ENCODE peak calls at places on chromosomes 6 and 20, in five cellular contexts. T is SK-N-SH, O is GM12891, R is H1, L is HepG2. Q is an unnamed sample.

GRCh38 chr6:36267731-36268477 is 2.0 kb upstream of the PNPLA1 start:
- DNase-seq in O (no peak), T (no peak), L (no peak), R (no peak), Q (no peak)

GRCh38 chr6:168165373-168165772 is 86.4 kb upstream of the FRMD1 start:
- DNase-seq in O (no peak), R (no peak), L (no peak), T (no peak), Q (no peak)

GRCh38 chr6:28542440-28543293 is 17.0 kb downstream of the GPX5 start:
- DNase-seq in O (peak; percentile 9), T (peak; percentile 72), L (peak; percentile 80), R (peak; percentile 88), Q (peak; percentile 19)

GRCh38 chr6:159467473-159468041 is 225.5 kb downstream of the SOD2 start:
- DNase-seq in R (no peak), T (no peak), O (peak; percentile 22), L (no peak), Q (peak; percentile 21)

GRCh38 chr6:2783188-2783957 is 18.2 kb downstream of the WRNIP1 start:
- DNase-seq in L (no peak), T (no peak), O (no peak), R (peak; percentile 69), Q (no peak)

GRCh38 chr6:43770417-43771209 is 602 bp downstream of the VEGFA start:
- DNase-seq in T (peak; percentile 81), O (peak; percentile 58), R (peak; percentile 84), L (peak; percentile 45), Q (no peak)

GRCh38 chr20:40843251-40843650 is 154.2 kb upstream of the MAFB start:
- DNase-seq in O (no peak), L (no peak), T (no peak), R (no peak), Q (no peak)

GRCh38 chr20:58293453-58293852 is 16.1 kb upstream of the RAB22A start:
- DNase-seq in L (peak; percentile 28), T (peak; percentile 61), O (no peak), R (no peak), Q (no peak)

GRCh38 chr6:11918021-11918738 is 93.9 kb upstream of the HIVEP1 start:
- DNase-seq in T (peak; percentile 32), R (no peak), L (no peak), O (no peak), Q (no peak)

GRCh38 chr6:152671146-152671545 is 26.6 kb upstream of the MYCT1 start:
- DNase-seq in R (no peak), O (no peak), L (no peak), T (no peak), Q (no peak)

GRCh38 chr20:44615169-44615791 is 32.9 kb downstream of the PKIG start:
- DNase-seq in R (no peak), T (no peak), L (no peak), O (no peak), Q (no peak)

GRCh38 chr6:16352821-16353438 is 114.5 kb downstream of the GMPR start:
- DNase-seq in L (no peak), T (no peak), R (no peak), O (no peak), Q (no peak)

GRCh38 chr6:169785566-169785965 is 34.1 kb downstream of the ERMARD start:
- DNase-seq in R (no peak), L (no peak), O (no peak), T (no peak), Q (no peak)

GRCh38 chr6:35706468-35706867 is 17.8 kb upstream of the FKBP5 start:
- DNase-seq in L (no peak), R (no peak), T (no peak), O (no peak), Q (no peak)

GRCh38 chr6:3506195-3506594 is 49.3 kb upstream of the SLC22A23 start:
- DNase-seq in L (peak; percentile 41), R (no peak), T (no peak), O (no peak), Q (no peak)

GRCh38 chr6:126824226-126824625 is 294.2 kb upstream of the RSPO3 start:
- DNase-seq in R (no peak), O (no peak), T (no peak), L (no peak), Q (no peak)

GRCh38 chr6:44217332-44218143 is 812 bp downstream of the MYMX start:
- DNase-seq in T (no peak), O (no peak), L (no peak), R (peak; percentile 71), Q (no peak)

GRCh38 chr6:6210994-6211393 is 109.5 kb downstream of the F13A1 start:
- DNase-seq in O (no peak), R (no peak), L (no peak), T (no peak), Q (no peak)

GRCh38 chr20:63223121-63223825 is 7.3 kb upstream of the YTHDF1 start:
- DNase-seq in T (peak; percentile 76), L (peak; percentile 73), O (peak; percentile 58), R (peak; percentile 86), Q (no peak)

GRCh38 chr20:17808357-17808756 is 108.6 kb downstream of the BANF2 start:
- DNase-seq in L (peak; percentile 42), T (peak; percentile 54), R (no peak), O (no peak), Q (no peak)

GRCh38 chr6:42165016-42165415 is 8.1 kb upstream of the GUCA1A start:
- DNase-seq in O (no peak), L (no peak), T (no peak), R (no peak), Q (no peak)

GRCh38 chr20:39897058-39897457 is 792.0 kb downstream of the MAFB start:
- DNase-seq in T (no peak), L (no peak), R (no peak), O (no peak), Q (no peak)

GRCh38 chr6:117483645-117484016 is 1.2 kb downstream of the DCBLD1 start:
- DNase-seq in L (peak; percentile 44), R (no peak), T (no peak), O (no peak), Q (no peak)

GRCh38 chr6:30682181-30683117 is 4.0 kb downstream of the PPP1R18 start:
- DNase-seq in T (peak; percentile 84), L (peak; percentile 50), O (peak; percentile 77), R (no peak), Q (peak; percentile 87)

GRCh38 chr6:44556046-44556445 is 168.5 kb downstream of the CDC5L start:
- DNase-seq in T (no peak), L (no peak), R (no peak), O (no peak), Q (no peak)

GRCh38 chr6:67935976-67936477 is 699.1 kb upstream of the ADGRB3 start:
- DNase-seq in L (no peak), T (no peak), O (no peak), R (no peak), Q (no peak)

DNA sequence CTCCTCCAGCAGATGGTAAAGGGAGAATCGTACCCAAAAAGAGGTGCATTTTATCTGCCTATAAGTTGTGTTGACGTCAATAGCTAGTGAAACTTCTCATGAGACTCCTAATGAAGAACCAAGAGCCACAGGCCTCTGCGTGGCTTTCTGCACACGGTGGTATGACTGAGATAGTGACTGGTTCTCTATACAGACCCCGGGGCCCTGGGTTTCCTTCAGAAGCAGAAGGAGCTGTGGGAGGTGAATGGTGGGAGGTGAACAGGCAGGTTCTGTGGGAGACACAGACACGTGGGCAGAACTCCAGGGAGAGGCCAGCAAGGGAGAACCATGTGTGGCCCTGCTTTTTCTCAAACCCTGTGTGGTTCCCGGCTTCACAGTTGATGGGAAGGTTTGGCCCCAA is 5.5 kb upstream of the FAM209A start:
- DNase-seq in R (no peak), O (no peak), L (no peak), T (no peak), Q (no peak)
- TF ChIP-seq TAF1 in R (no peak), O (no peak), L (no peak), T (no peak), Q (no peak)

GRCh38 chr6:163346529-163346961 is 68.0 kb upstream of the QKI start:
- DNase-seq in R (no peak), L (no peak), T (peak; percentile 52), O (no peak), Q (no peak)

GRCh38 chr6:163342571-163343539 is 71.7 kb upstream of the QKI start:
- DNase-seq in O (no peak), T (no peak), L (no peak), R (no peak), Q (no peak)

GRCh38 chr6:163347021-163347446 is 67.5 kb upstream of the QKI start:
- DNase-seq in O (no peak), T (no peak), L (no peak), R (no peak), Q (no peak)

GRCh38 chr6:163343609-163344008 is 70.9 kb upstream of the QKI start:
- DNase-seq in O (no peak), L (no peak), R (no peak), T (no peak), Q (no peak)

GRCh38 chr6:163345931-163346330 is 68.6 kb upstream of the QKI start:
- DNase-seq in R (no peak), T (no peak), L (no peak), O (no peak), Q (no peak)
- TF ChIP-seq TAF1 in R (no peak), T (no peak), L (no peak), O (no peak), Q (no peak)

DNA sequence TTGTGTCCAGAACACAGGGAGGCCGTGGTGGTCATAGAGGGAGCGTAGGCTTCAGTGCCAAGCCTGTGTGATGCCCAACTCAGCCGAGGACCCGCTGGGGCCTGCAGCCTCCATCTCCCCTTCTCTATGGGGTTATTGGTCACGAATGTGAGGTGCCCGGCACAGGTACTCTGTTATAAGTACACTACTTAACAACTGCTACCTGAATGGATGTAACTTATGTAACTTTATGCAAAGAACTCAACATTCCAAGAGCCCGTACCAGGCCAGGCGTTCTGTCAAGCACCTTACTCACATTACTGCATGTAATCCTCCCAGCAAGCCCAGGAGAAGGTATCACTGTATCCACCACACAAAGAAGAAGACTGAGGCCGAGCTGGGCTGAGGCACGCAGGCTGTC is 24.5 kb upstream of the TBXT start:
- DNase-seq in R (no peak), T (no peak), O (no peak), L (no peak), Q (no peak)
- TF ChIP-seq TAF1 in R (no peak), T (no peak), O (no peak), L (no peak), Q (no peak)

GRCh38 chr6:95687839-95688238 is 110.5 kb downstream of the MANEA start:
- DNase-seq in O (no peak), R (no peak), L (no peak), T (no peak), Q (no peak)

GRCh38 chr6:95690328-95690727 is 113.0 kb downstream of the MANEA start:
- DNase-seq in O (no peak), L (no peak), R (no peak), T (no peak), Q (no peak)

GRCh38 chr6:95686272-95686671 is 108.9 kb downstream of the MANEA start:
- DNase-seq in L (no peak), R (no peak), O (no peak), T (no peak), Q (no peak)

GRCh38 chr6:95686858-95687257 is 109.5 kb downstream of the MANEA start:
- DNase-seq in R (no peak), L (no peak), O (no peak), T (no peak), Q (no peak)

DNA sequence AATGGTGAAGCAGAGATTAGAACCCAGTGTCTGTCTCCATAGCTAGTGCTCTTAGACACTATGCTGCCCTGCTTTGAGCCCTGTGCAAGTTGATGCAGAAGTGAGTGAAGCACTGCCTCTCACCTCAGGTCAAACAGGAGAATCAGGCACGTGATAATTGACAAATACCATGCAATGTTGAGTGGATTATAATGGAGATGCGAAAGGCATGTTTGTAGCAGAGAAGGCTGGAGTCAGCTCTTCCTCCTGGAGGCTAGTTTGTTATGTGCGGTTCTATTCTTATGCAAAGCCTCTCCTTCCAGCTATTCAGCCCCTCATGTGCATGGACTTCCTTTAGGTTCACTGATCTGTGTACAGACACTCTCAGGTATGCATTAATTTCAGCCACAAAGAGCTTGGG is 108.5 kb downstream of the MANEA start:
- DNase-seq in R (no peak), O (no peak), L (no peak), T (no peak), Q (no peak)
- TF ChIP-seq TAF1 in R (no peak), O (no peak), L (no peak), T (no peak), Q (no peak)